ENCODE peak calls at places on chromosomes 12 and 14, in six cellular contexts. F is kidney glomerular epithelial cell; Q is lung microvascular endothelial cell; P is activated CD4-positive, alpha-beta T cell treated with anti-CD3 and anti-CD28 coated beads, Interleukin-2, amount 10 ng/mL, durations not matched to agents 7 days and 5 days; V is fibroblast of mammary gland; D is nephron progenitor cell. O is an unnamed sample.

GRCh38 chr12:80837342-80837978 is 100.3 kb downstream of the LIN7A start:
- DNase-seq in D (peak), Q (peak), V (peak), F (no peak), P (no peak), O (peak)

GRCh38 chr14:77097006-77097688 is 911 bp upstream of the CIPC start:
- DNase-seq in F (peak), P (no peak), V (peak), D (no peak), Q (no peak), O (peak)

GRCh38 chr14:67485501-67486095 is 2.9 kb downstream of the TMEM229B start:
- DNase-seq in P (no peak), Q (peak), V (no peak), D (no peak), F (no peak), O (peak)

GRCh38 chr12:12821975-12822374 is 8.8 kb downstream of the DDX47 start:
- DNase-seq in F (no peak), V (no peak), P (no peak), Q (no peak), D (no peak), O (no peak)

GRCh38 chr14:80364274-80364673 is 153.0 kb upstream of the DIO2 start:
- DNase-seq in D (no peak), F (no peak), Q (peak), P (no peak), V (peak), O (peak)

GRCh38 chr14:75247286-75247922 is 31.2 kb upstream of the FOS start:
- DNase-seq in Q (peak), D (no peak), V (no peak), F (no peak), P (peak), O (peak)

GRCh38 chr12:77861317-77861716 is 30.6 kb downstream of the NAV3 start:
- DNase-seq in P (no peak), Q (no peak), V (no peak), F (no peak), D (no peak), O (peak)

GRCh38 chr12:95626854-95627253 is 75.6 kb upstream of the USP44 start:
- DNase-seq in P (no peak), D (no peak), V (no peak), F (no peak), Q (no peak), O (no peak)

GRCh38 chr12:101773560-101774206 is 34.4 kb upstream of the SYCP3 start:
- DNase-seq in P (peak), V (peak), F (peak), Q (peak), D (peak), O (peak)

GRCh38 chr14:59482471-59483331 is 1.5 kb downstream of the L3HYPDH start:
- DNase-seq in V (peak), P (no peak), Q (peak), D (no peak), F (peak), O (peak)

GRCh38 chr12:113867258-113867657 is 98.9 kb downstream of the RBM19 start:
- DNase-seq in F (no peak), V (peak), P (no peak), Q (peak), D (peak), O (no peak)

GRCh38 chr12:104456417-104456949 is at the start of gene CHST11:
- DNase-seq in P (peak), F (peak), Q (peak), D (peak), V (peak), O (peak)